ENCODE peak calls at places on chromosome 20, in eight cellular contexts. One of them, this sample, is unnamed.
A peak's percentile ranks its signal among the peaks of the same experiment; 100 is the strongest.

GRCh38 chr20:46348972-46349741 is 40.9 kb upstream of the CDH22 start:
- DNase-seq in aorta: no peak
- DNase-seq in PC-9: no peak
- DNase-seq in prostate gland: peak; percentile 57
- DNase-seq in tibial artery: peak; percentile 75
- DNase-seq in left ventricle myocardium inferior: peak; percentile 57
- DNase-seq in hepatocyte: peak; percentile 77
- DNase-seq in SK-N-SH: peak; percentile 90
- DNase-seq in this sample: no peak

GRCh38 chr20:21508230-21509078 is 5.4 kb downstream of the NKX2-2 start:
- DNase-seq in aorta: no peak
- DNase-seq in PC-9: no peak
- DNase-seq in prostate gland: no peak
- DNase-seq in tibial artery: no peak
- DNase-seq in left ventricle myocardium inferior: no peak
- DNase-seq in hepatocyte: no peak
- DNase-seq in SK-N-SH: peak; percentile 20
- DNase-seq in this sample: no peak

GRCh38 chr20:21099653-21100589 is 6.2 kb downstream of the LINC00237 start:
- DNase-seq in aorta: peak; percentile 77
- DNase-seq in PC-9: no peak
- DNase-seq in prostate gland: no peak
- DNase-seq in tibial artery: no peak
- DNase-seq in left ventricle myocardium inferior: peak; percentile 40
- DNase-seq in hepatocyte: peak; percentile 19
- DNase-seq in SK-N-SH: peak; percentile 59
- DNase-seq in this sample: no peak

GRCh38 chr20:49245921-49246740 is 26.9 kb downstream of the DDX27 start:
- DNase-seq in aorta: no peak
- DNase-seq in PC-9: peak; percentile 52
- DNase-seq in prostate gland: peak; percentile 49
- DNase-seq in tibial artery: no peak
- DNase-seq in left ventricle myocardium inferior: peak; percentile 23
- DNase-seq in hepatocyte: peak; percentile 55
- DNase-seq in SK-N-SH: peak; percentile 68
- DNase-seq in this sample: no peak

GRCh38 chr20:4449977-4450715 is 271.6 kb upstream of the PRND start:
- DNase-seq in aorta: no peak
- DNase-seq in PC-9: no peak
- DNase-seq in prostate gland: no peak
- DNase-seq in tibial artery: no peak
- DNase-seq in left ventricle myocardium inferior: no peak
- DNase-seq in hepatocyte: peak; percentile 46
- DNase-seq in SK-N-SH: no peak
- DNase-seq in this sample: no peak

GRCh38 chr20:21435576-21435975 is 38.2 kb upstream of the NKX2-4 start:
- DNase-seq in aorta: no peak
- DNase-seq in PC-9: no peak
- DNase-seq in prostate gland: no peak
- DNase-seq in tibial artery: no peak
- DNase-seq in left ventricle myocardium inferior: no peak
- DNase-seq in hepatocyte: no peak
- DNase-seq in SK-N-SH: no peak
- DNase-seq in this sample: no peak

GRCh38 chr20:50523552-50524167 is 13.5 kb downstream of the PTPN1 start:
- DNase-seq in aorta: no peak
- DNase-seq in PC-9: no peak
- DNase-seq in prostate gland: no peak
- DNase-seq in tibial artery: no peak
- DNase-seq in left ventricle myocardium inferior: no peak
- DNase-seq in hepatocyte: no peak
- DNase-seq in SK-N-SH: no peak
- DNase-seq in this sample: no peak

GRCh38 chr20:40664891-40665290 is 24.1 kb downstream of the MAFB start:
- DNase-seq in aorta: no peak
- DNase-seq in PC-9: no peak
- DNase-seq in prostate gland: no peak
- DNase-seq in tibial artery: no peak
- DNase-seq in left ventricle myocardium inferior: no peak
- DNase-seq in hepatocyte: no peak
- DNase-seq in SK-N-SH: no peak
- DNase-seq in this sample: no peak

GRCh38 chr20:31565699-31566331 is 39.3 kb upstream of the ID1 start:
- DNase-seq in aorta: no peak
- DNase-seq in PC-9: peak; percentile 97
- DNase-seq in prostate gland: no peak
- DNase-seq in tibial artery: no peak
- DNase-seq in left ventricle myocardium inferior: no peak
- DNase-seq in hepatocyte: no peak
- DNase-seq in SK-N-SH: no peak
- DNase-seq in this sample: no peak

GRCh38 chr20:53837126-53837826 is 233.1 kb downstream of the BCAS1 start:
- DNase-seq in aorta: no peak
- DNase-seq in PC-9: peak; percentile 52
- DNase-seq in prostate gland: no peak
- DNase-seq in tibial artery: no peak
- DNase-seq in left ventricle myocardium inferior: no peak
- DNase-seq in hepatocyte: peak; percentile 67
- DNase-seq in SK-N-SH: no peak
- DNase-seq in this sample: no peak

GRCh38 chr20:18541741-18542140 is 25.5 kb upstream of the SMIM26 start:
- DNase-seq in aorta: no peak
- DNase-seq in PC-9: no peak
- DNase-seq in prostate gland: no peak
- DNase-seq in tibial artery: no peak
- DNase-seq in left ventricle myocardium inferior: no peak
- DNase-seq in hepatocyte: no peak
- DNase-seq in SK-N-SH: no peak
- DNase-seq in this sample: no peak

GRCh38 chr20:47586648-47587306 is 85.1 kb downstream of the NCOA3 start:
- DNase-seq in aorta: no peak
- DNase-seq in PC-9: no peak
- DNase-seq in prostate gland: no peak
- DNase-seq in tibial artery: no peak
- DNase-seq in left ventricle myocardium inferior: no peak
- DNase-seq in hepatocyte: no peak
- DNase-seq in SK-N-SH: no peak
- DNase-seq in this sample: no peak

GRCh38 chr20:37734228-37734980 is 40.6 kb downstream of the CTNNBL1 start:
- DNase-seq in aorta: no peak
- DNase-seq in PC-9: no peak
- DNase-seq in prostate gland: no peak
- DNase-seq in tibial artery: no peak
- DNase-seq in left ventricle myocardium inferior: no peak
- DNase-seq in hepatocyte: no peak
- DNase-seq in SK-N-SH: peak; percentile 53
- DNase-seq in this sample: no peak

GRCh38 chr20:17624551-17625245 is 54.8 kb downstream of the DSTN start:
- DNase-seq in aorta: peak; percentile 55
- DNase-seq in PC-9: no peak
- DNase-seq in prostate gland: no peak
- DNase-seq in tibial artery: peak; percentile 64
- DNase-seq in left ventricle myocardium inferior: peak; percentile 5
- DNase-seq in hepatocyte: no peak
- DNase-seq in SK-N-SH: peak; percentile 8
- DNase-seq in this sample: no peak

GRCh38 chr20:25547999-25548398 is 37.3 kb downstream of the NINL start:
- DNase-seq in aorta: no peak
- DNase-seq in PC-9: no peak
- DNase-seq in prostate gland: no peak
- DNase-seq in tibial artery: no peak
- DNase-seq in left ventricle myocardium inferior: no peak
- DNase-seq in hepatocyte: no peak
- DNase-seq in SK-N-SH: no peak
- DNase-seq in this sample: no peak

GRCh38 chr20:49742948-49743347 is 29.3 kb upstream of the B4GALT5 start:
- DNase-seq in aorta: no peak
- DNase-seq in PC-9: peak; percentile 75
- DNase-seq in prostate gland: no peak
- DNase-seq in tibial artery: no peak
- DNase-seq in left ventricle myocardium inferior: no peak
- DNase-seq in hepatocyte: no peak
- DNase-seq in SK-N-SH: no peak
- DNase-seq in this sample: no peak

GRCh38 chr20:46725186-46726165 is 16.0 kb downstream of the SLC2A10 start:
- DNase-seq in aorta: no peak
- DNase-seq in PC-9: no peak
- DNase-seq in prostate gland: no peak
- DNase-seq in tibial artery: no peak
- DNase-seq in left ventricle myocardium inferior: no peak
- DNase-seq in hepatocyte: no peak
- DNase-seq in SK-N-SH: no peak
- DNase-seq in this sample: no peak

GRCh38 chr20:19370076-19371075 is 157.9 kb downstream of the SLC24A3 start:
- DNase-seq in aorta: no peak
- DNase-seq in PC-9: no peak
- DNase-seq in prostate gland: no peak
- DNase-seq in tibial artery: no peak
- DNase-seq in left ventricle myocardium inferior: no peak
- DNase-seq in hepatocyte: no peak
- DNase-seq in SK-N-SH: no peak
- DNase-seq in this sample: no peak

GRCh38 chr20:17966432-17967312 is 1.9 kb downstream of the SNX5 start:
- DNase-seq in aorta: no peak
- DNase-seq in PC-9: no peak
- DNase-seq in prostate gland: no peak
- DNase-seq in tibial artery: no peak
- DNase-seq in left ventricle myocardium inferior: no peak
- DNase-seq in hepatocyte: peak; percentile 46
- DNase-seq in SK-N-SH: peak; percentile 55
- DNase-seq in this sample: no peak

GRCh38 chr20:40997116-40997515 is 31.5 kb upstream of the TOP1 start:
- DNase-seq in aorta: no peak
- DNase-seq in PC-9: no peak
- DNase-seq in prostate gland: no peak
- DNase-seq in tibial artery: no peak
- DNase-seq in left ventricle myocardium inferior: no peak
- DNase-seq in hepatocyte: no peak
- DNase-seq in SK-N-SH: no peak
- DNase-seq in this sample: no peak

GRCh38 chr20:10924628-10925266 is 250.9 kb upstream of the JAG1 start:
- DNase-seq in aorta: no peak
- DNase-seq in PC-9: peak; percentile 93
- DNase-seq in prostate gland: no peak
- DNase-seq in tibial artery: no peak
- DNase-seq in left ventricle myocardium inferior: no peak
- DNase-seq in hepatocyte: peak; percentile 32
- DNase-seq in SK-N-SH: no peak
- DNase-seq in this sample: no peak

GRCh38 chr20:10922521-10922920 is 248.7 kb upstream of the JAG1 start:
- DNase-seq in aorta: no peak
- DNase-seq in PC-9: no peak
- DNase-seq in prostate gland: no peak
- DNase-seq in tibial artery: no peak
- DNase-seq in left ventricle myocardium inferior: no peak
- DNase-seq in hepatocyte: no peak
- DNase-seq in SK-N-SH: no peak
- DNase-seq in this sample: no peak

GRCh38 chr20:10921491-10922010 is 247.8 kb upstream of the JAG1 start:
- DNase-seq in aorta: no peak
- DNase-seq in PC-9: no peak
- DNase-seq in prostate gland: no peak
- DNase-seq in tibial artery: no peak
- DNase-seq in left ventricle myocardium inferior: no peak
- DNase-seq in hepatocyte: no peak
- DNase-seq in SK-N-SH: no peak
- DNase-seq in this sample: no peak

GRCh38 chr20:10920396-10920795 is 246.6 kb upstream of the JAG1 start:
- DNase-seq in aorta: no peak
- DNase-seq in PC-9: no peak
- DNase-seq in prostate gland: no peak
- DNase-seq in tibial artery: no peak
- DNase-seq in left ventricle myocardium inferior: no peak
- DNase-seq in hepatocyte: no peak
- DNase-seq in SK-N-SH: no peak
- DNase-seq in this sample: no peak

GRCh38 chr20:10922941-10923340 is 249.1 kb upstream of the JAG1 start:
- DNase-seq in aorta: no peak
- DNase-seq in PC-9: peak; percentile 82
- DNase-seq in prostate gland: no peak
- DNase-seq in tibial artery: no peak
- DNase-seq in left ventricle myocardium inferior: no peak
- DNase-seq in hepatocyte: peak; percentile 71
- DNase-seq in SK-N-SH: no peak
- DNase-seq in this sample: no peak
- H3K4me1 ChIP-seq in aorta: peaks cover 3% of the 10 kb centered on the region
- H3K4me1 ChIP-seq in PC-9: peaks cover 48% of the 10 kb centered on the region
- H3K4me1 ChIP-seq in prostate gland: no peaks in the 10 kb centered on the region
- H3K4me1 ChIP-seq in tibial artery: no peaks in the 10 kb centered on the region
- H3K4me1 ChIP-seq in left ventricle myocardium inferior: peaks cover 4% of the 10 kb centered on the region
- H3K4me1 ChIP-seq in hepatocyte: peaks cover 26% of the 10 kb centered on the region
- H3K4me1 ChIP-seq in SK-N-SH: no peaks in the 10 kb centered on the region
- H3K4me1 ChIP-seq in this sample: no peaks in the 10 kb centered on the region

DNA sequence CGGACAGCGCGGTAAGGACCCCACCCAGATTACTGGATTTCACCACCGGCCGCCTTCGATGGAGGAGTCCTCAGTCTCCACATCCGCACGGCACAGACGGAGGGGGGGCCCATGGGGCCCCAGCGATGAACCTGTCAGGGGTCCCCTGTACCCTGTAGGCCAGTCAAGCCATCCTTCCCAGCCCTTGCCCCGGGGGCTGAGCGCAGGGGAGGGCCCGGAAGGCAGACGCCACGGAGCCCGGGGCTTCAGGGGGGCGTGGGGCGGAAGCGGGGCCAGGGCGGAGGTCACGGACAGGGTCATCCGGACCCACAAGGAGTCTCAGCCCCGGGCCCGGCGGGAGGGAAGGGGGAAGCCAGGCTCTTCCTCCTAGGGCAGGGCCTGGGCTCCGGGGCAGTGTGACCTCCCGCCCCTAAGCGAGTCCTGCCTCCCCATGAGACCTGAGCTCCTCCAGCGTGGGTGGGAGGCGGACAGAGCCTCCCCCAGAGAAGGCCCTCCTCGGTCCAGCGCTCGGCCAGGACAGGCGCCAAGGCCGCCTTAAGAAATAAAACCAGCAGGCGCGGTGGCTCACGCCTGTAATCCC is 22.8 kb downstream of the ZBTB46 start:
- DNase-seq in aorta: no peak
- DNase-seq in PC-9: no peak
- DNase-seq in prostate gland: no peak
- DNase-seq in tibial artery: no peak
- DNase-seq in left ventricle myocardium inferior: no peak
- DNase-seq in hepatocyte: no peak
- DNase-seq in SK-N-SH: no peak
- DNase-seq in this sample: no peak
- H3K27ac ChIP-seq in aorta: no peak overlapping the region
- H3K27ac ChIP-seq in PC-9: no peak overlapping the region
- H3K27ac ChIP-seq in prostate gland: no peak overlapping the region
- H3K27ac ChIP-seq in tibial artery: no peak overlapping the region
- H3K27ac ChIP-seq in left ventricle myocardium inferior: no peak overlapping the region
- H3K27ac ChIP-seq in hepatocyte: no peak overlapping the region
- H3K27ac ChIP-seq in SK-N-SH: no peak overlapping the region
- H3K27ac ChIP-seq in this sample: no peak overlapping the region

GRCh38 chr20:5785146-5785545 is 34.9 kb downstream of the SHLD1 start:
- DNase-seq in aorta: no peak
- DNase-seq in PC-9: peak; percentile 58
- DNase-seq in prostate gland: no peak
- DNase-seq in tibial artery: no peak
- DNase-seq in left ventricle myocardium inferior: no peak
- DNase-seq in hepatocyte: no peak
- DNase-seq in SK-N-SH: no peak
- DNase-seq in this sample: no peak
- H3K27me3 ChIP-seq in aorta: no peaks in the 10 kb centered on the region
- H3K27me3 ChIP-seq in PC-9: no peaks in the 10 kb centered on the region
- H3K27me3 ChIP-seq in prostate gland: no peaks in the 10 kb centered on the region
- H3K27me3 ChIP-seq in tibial artery: no peaks in the 10 kb centered on the region
- H3K27me3 ChIP-seq in left ventricle myocardium inferior: no peaks in the 10 kb centered on the region
- H3K27me3 ChIP-seq in hepatocyte: no peaks in the 10 kb centered on the region
- H3K27me3 ChIP-seq in SK-N-SH: no peaks in the 10 kb centered on the region
- H3K27me3 ChIP-seq in this sample: no peaks in the 10 kb centered on the region

GRCh38 chr20:2116170-2116940 is 14.7 kb downstream of the STK35 start:
- DNase-seq in aorta: no peak
- DNase-seq in PC-9: no peak
- DNase-seq in prostate gland: no peak
- DNase-seq in tibial artery: peak; percentile 38
- DNase-seq in left ventricle myocardium inferior: no peak
- DNase-seq in hepatocyte: no peak
- DNase-seq in SK-N-SH: no peak
- DNase-seq in this sample: no peak
- H3K4me1 ChIP-seq in aorta: no peaks in the 10 kb centered on the region
- H3K4me1 ChIP-seq in PC-9: peaks cover 32% of the 10 kb centered on the region
- H3K4me1 ChIP-seq in prostate gland: peaks cover 9% of the 10 kb centered on the region
- H3K4me1 ChIP-seq in tibial artery: no peaks in the 10 kb centered on the region
- H3K4me1 ChIP-seq in left ventricle myocardium inferior: peaks cover 94% of the 10 kb centered on the region
- H3K4me1 ChIP-seq in hepatocyte: no peaks in the 10 kb centered on the region
- H3K4me1 ChIP-seq in SK-N-SH: peaks cover 2% of the 10 kb centered on the region
- H3K4me1 ChIP-seq in this sample: peaks cover 32% of the 10 kb centered on the region